ENCODE peak calls at places on chromosome 3, in six cellular contexts. O, N, S, C, B and Y are unnamed samples.

GRCh38 chr3:31364711-31365110 is 168.0 kb upstream of the STT3B start:
- DNase-seq in N (no peak), C (no peak), O (no peak), S (no peak), B (peak), Y (no peak)

GRCh38 chr3:11465744-11466611 is 177.7 kb downstream of the VGLL4 start:
- DNase-seq in C (no peak), N (peak), B (peak), S (no peak), O (no peak), Y (no peak)

GRCh38 chr3:90016492-90017065 is 909.2 kb downstream of the EPHA3 start:
- DNase-seq in B (no peak), O (no peak), C (no peak), N (no peak), S (no peak), Y (no peak)

GRCh38 chr3:12948371-12948770 is 107.0 kb upstream of the RPL32 start:
- DNase-seq in C (no peak), O (no peak), S (no peak), B (peak), N (no peak), Y (no peak)

GRCh38 chr3:40891186-40891585 is 308.1 kb upstream of the CTNNB1 start:
- DNase-seq in S (no peak), B (no peak), N (no peak), C (no peak), O (no peak), Y (peak)

GRCh38 chr3:23712095-23712494 is 93.7 kb upstream of the UBE2E1 start:
- DNase-seq in S (no peak), B (no peak), C (no peak), N (no peak), O (no peak), Y (no peak)

GRCh38 chr3:197224034-197224444 is 74.4 kb downstream of the DLG1 start:
- DNase-seq in S (peak), N (no peak), B (peak), C (peak), O (no peak), Y (no peak)

GRCh38 chr3:117628896-117629295 is 919.3 kb downstream of the TUSC7 start:
- DNase-seq in C (peak), S (no peak), N (peak), B (peak), O (no peak), Y (peak)

GRCh38 chr3:37256447-37256846 is 82.1 kb upstream of the LRRFIP2 start:
- DNase-seq in C (peak), S (no peak), N (no peak), B (no peak), O (no peak), Y (no peak)

GRCh38 chr3:39415983-39416382 is 9.5 kb downstream of the RPSA start:
- DNase-seq in N (no peak), C (peak), B (no peak), S (no peak), O (no peak), Y (no peak)
- TF ChIP-seq POLR2A in N (no peak), C (peak), B (no peak), S (no peak), O (no peak), Y (no peak)

DNA sequence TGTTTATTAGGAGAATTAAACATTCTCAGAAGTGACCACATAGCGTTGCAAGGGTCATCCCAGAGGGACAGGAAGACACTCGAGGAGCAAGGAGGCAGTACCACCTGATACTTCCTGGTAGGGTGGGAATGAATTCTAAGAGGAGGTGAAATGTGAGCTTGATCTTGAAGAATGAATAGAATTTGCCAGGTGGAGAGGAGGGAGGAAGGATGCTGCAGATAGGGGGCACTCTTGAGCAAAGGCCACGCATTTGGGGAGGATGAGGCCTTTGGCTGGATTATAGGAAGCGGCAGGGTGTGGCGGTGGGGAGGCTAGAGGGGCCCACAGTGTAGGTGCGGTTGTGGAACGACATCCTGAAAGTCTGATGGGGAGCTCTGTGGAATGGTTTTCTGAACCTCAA is 33.5 kb downstream of the CHCHD6 start:
- DNase-seq in B (no peak), C (no peak), O (no peak), N (no peak), S (no peak), Y (peak)
- TF ChIP-seq CTCF in B (no peak), C (no peak), O (no peak), N (no peak), S (peak), Y (no peak)

GRCh38 chr3:105368575-105369500 is 2.1 kb downstream of the ALCAM start:
- DNase-seq in N (no peak), O (no peak), B (peak), C (peak), S (peak), Y (peak)
- TF ChIP-seq POLR2A in N (no peak), O (peak), B (no peak), C (no peak), S (no peak), Y (no peak)

DNA sequence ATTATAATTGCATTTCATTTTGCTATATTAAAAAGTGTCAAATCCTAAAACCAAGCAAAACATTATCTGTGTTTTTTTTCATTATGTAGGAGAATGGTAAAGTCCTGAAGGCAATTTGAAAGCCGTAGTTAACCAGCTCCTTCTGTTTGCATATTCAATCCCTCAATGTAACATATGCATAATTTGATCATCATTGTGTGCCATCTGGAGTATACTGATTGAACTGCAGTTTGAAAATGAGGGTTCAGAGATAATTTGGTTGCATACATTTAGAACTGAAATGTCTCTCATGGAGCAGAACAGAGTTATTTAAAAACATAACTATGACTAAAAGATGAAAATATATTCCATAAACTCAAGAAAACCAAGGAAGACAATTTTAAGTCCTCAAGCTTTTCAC is 518.6 kb downstream of the GBE1 start:
- DNase-seq in C (peak), N (no peak), S (no peak), B (peak), O (no peak), Y (no peak)
- TF ChIP-seq CTCF in C (peak), N (no peak), S (peak), B (peak), O (peak), Y (no peak)

GRCh38 chr3:49276475-49277356 is at the start of gene C3orf62:
- DNase-seq in B (peak), S (no peak), N (peak), C (peak), O (peak), Y (peak)
- TF ChIP-seq POLR2A in B (no peak), S (no peak), N (no peak), C (peak), O (peak), Y (no peak)

GRCh38 chr3:34013818-34014576 is 215.6 kb downstream of the PDCD6IP start:
- DNase-seq in O (no peak), C (peak), N (no peak), S (no peak), B (no peak), Y (no peak)

GRCh38 chr3:34012102-34012461 is 213.7 kb downstream of the PDCD6IP start:
- DNase-seq in B (peak), N (no peak), S (peak), O (no peak), C (peak), Y (no peak)

GRCh38 chr3:34017757-34018156 is 219.3 kb downstream of the PDCD6IP start:
- DNase-seq in O (no peak), B (no peak), S (no peak), C (no peak), N (no peak), Y (no peak)

GRCh38 chr3:34016925-34017592 is 218.6 kb downstream of the PDCD6IP start:
- DNase-seq in C (no peak), O (no peak), B (no peak), N (no peak), S (no peak), Y (no peak)

GRCh38 chr3:34015204-34016142 is 217.0 kb downstream of the PDCD6IP start:
- DNase-seq in B (peak), S (no peak), O (no peak), N (no peak), C (peak), Y (no peak)
- TF ChIP-seq CTCF in B (peak), S (peak), O (no peak), N (no peak), C (peak), Y (no peak)

GRCh38 chr3:141532609-141533008 is 45.8 kb downstream of the RASA2 start:
- DNase-seq in O (no peak), S (no peak), C (no peak), B (no peak), N (no peak), Y (no peak)
- TF ChIP-seq POLR2A in O (no peak), S (no peak), C (no peak), B (no peak), N (no peak), Y (no peak)